ENCODE peak calls at places on chromosomes 6 and 20, in nine cellular contexts. One of them, this sample, is unnamed.

GRCh38 chr6:146887447-146888077 is 288.8 kb downstream of the ADGB start:
- ATAC-seq in body of pancreas: no peak
- ATAC-seq in A549: no peak
- ATAC-seq in stimulated activated naive CD8-positive, alpha-beta T cell treated with anti-CD3 and anti-CD28 coated beads, Interleukin-15, Interleukin-2, amounts not matched to agents 100 U/mL and 50 U/mL, for 24 hours: no peak
- ATAC-seq in foreskin keratinocyte: no peak
- ATAC-seq in psoas muscle: no peak
- ATAC-seq in HepG2: peak; percentile 34
- ATAC-seq in left colon: no peak
- ATAC-seq in heart left ventricle: no peak
- ATAC-seq in this sample: no peak

GRCh38 chr6:73943930-73944652 is 248.1 kb downstream of the CD109 start:
- ATAC-seq in heart left ventricle: peak; percentile 93
- ATAC-seq in foreskin keratinocyte: no peak
- ATAC-seq in A549: no peak
- ATAC-seq in psoas muscle: no peak
- ATAC-seq in left colon: no peak
- ATAC-seq in body of pancreas: no peak
- ATAC-seq in stimulated activated naive CD8-positive, alpha-beta T cell treated with anti-CD3 and anti-CD28 coated beads, Interleukin-15, Interleukin-2, amounts not matched to agents 100 U/mL and 50 U/mL, for 24 hours: no peak
- ATAC-seq in HepG2: no peak
- ATAC-seq in this sample: no peak

GRCh38 chr20:5996765-5997164 is 46.3 kb downstream of the MCM8 start:
- ATAC-seq in psoas muscle: no peak
- ATAC-seq in stimulated activated naive CD8-positive, alpha-beta T cell treated with anti-CD3 and anti-CD28 coated beads, Interleukin-15, Interleukin-2, amounts not matched to agents 100 U/mL and 50 U/mL, for 24 hours: peak; percentile 94
- ATAC-seq in A549: peak; percentile 76
- ATAC-seq in body of pancreas: no peak
- ATAC-seq in HepG2: peak; percentile 80
- ATAC-seq in left colon: peak; percentile 96
- ATAC-seq in heart left ventricle: no peak
- ATAC-seq in foreskin keratinocyte: no peak
- ATAC-seq in this sample: no peak

GRCh38 chr20:23754731-23755130 is 4.0 kb upstream of the CST1 start:
- ATAC-seq in psoas muscle: no peak
- ATAC-seq in A549: no peak
- ATAC-seq in HepG2: no peak
- ATAC-seq in left colon: no peak
- ATAC-seq in stimulated activated naive CD8-positive, alpha-beta T cell treated with anti-CD3 and anti-CD28 coated beads, Interleukin-15, Interleukin-2, amounts not matched to agents 100 U/mL and 50 U/mL, for 24 hours: no peak
- ATAC-seq in foreskin keratinocyte: no peak
- ATAC-seq in body of pancreas: no peak
- ATAC-seq in heart left ventricle: no peak
- ATAC-seq in this sample: no peak

GRCh38 chr6:124765314-124765713 is 196.9 kb upstream of the RNF217 start:
- ATAC-seq in foreskin keratinocyte: no peak
- ATAC-seq in body of pancreas: no peak
- ATAC-seq in heart left ventricle: peak; percentile 69
- ATAC-seq in psoas muscle: no peak
- ATAC-seq in HepG2: no peak
- ATAC-seq in A549: no peak
- ATAC-seq in stimulated activated naive CD8-positive, alpha-beta T cell treated with anti-CD3 and anti-CD28 coated beads, Interleukin-15, Interleukin-2, amounts not matched to agents 100 U/mL and 50 U/mL, for 24 hours: no peak
- ATAC-seq in left colon: no peak
- ATAC-seq in this sample: no peak

GRCh38 chr20:46186210-46186609 is 68.1 kb downstream of the CD40 start:
- ATAC-seq in heart left ventricle: no peak
- ATAC-seq in stimulated activated naive CD8-positive, alpha-beta T cell treated with anti-CD3 and anti-CD28 coated beads, Interleukin-15, Interleukin-2, amounts not matched to agents 100 U/mL and 50 U/mL, for 24 hours: no peak
- ATAC-seq in left colon: no peak
- ATAC-seq in psoas muscle: no peak
- ATAC-seq in body of pancreas: no peak
- ATAC-seq in HepG2: no peak
- ATAC-seq in foreskin keratinocyte: no peak
- ATAC-seq in A549: no peak
- ATAC-seq in this sample: no peak

GRCh38 chr20:5180933-5181332 is 54.1 kb downstream of the CDS2 start:
- ATAC-seq in body of pancreas: no peak
- ATAC-seq in HepG2: no peak
- ATAC-seq in left colon: no peak
- ATAC-seq in A549: no peak
- ATAC-seq in stimulated activated naive CD8-positive, alpha-beta T cell treated with anti-CD3 and anti-CD28 coated beads, Interleukin-15, Interleukin-2, amounts not matched to agents 100 U/mL and 50 U/mL, for 24 hours: no peak
- ATAC-seq in heart left ventricle: no peak
- ATAC-seq in psoas muscle: no peak
- ATAC-seq in foreskin keratinocyte: no peak
- ATAC-seq in this sample: no peak

GRCh38 chr20:37415118-37416085 is 69.5 kb downstream of the SRC start:
- ATAC-seq in A549: no peak
- ATAC-seq in stimulated activated naive CD8-positive, alpha-beta T cell treated with anti-CD3 and anti-CD28 coated beads, Interleukin-15, Interleukin-2, amounts not matched to agents 100 U/mL and 50 U/mL, for 24 hours: no peak
- ATAC-seq in heart left ventricle: no peak
- ATAC-seq in HepG2: peak; percentile 6
- ATAC-seq in foreskin keratinocyte: no peak
- ATAC-seq in left colon: no peak
- ATAC-seq in psoas muscle: no peak
- ATAC-seq in body of pancreas: no peak
- ATAC-seq in this sample: no peak

GRCh38 chr20:6095409-6095808 is 27.4 kb downstream of the FERMT1 start:
- ATAC-seq in HepG2: peak; percentile 86
- ATAC-seq in left colon: peak; percentile 66
- ATAC-seq in stimulated activated naive CD8-positive, alpha-beta T cell treated with anti-CD3 and anti-CD28 coated beads, Interleukin-15, Interleukin-2, amounts not matched to agents 100 U/mL and 50 U/mL, for 24 hours: no peak
- ATAC-seq in body of pancreas: no peak
- ATAC-seq in heart left ventricle: no peak
- ATAC-seq in A549: no peak
- ATAC-seq in foreskin keratinocyte: no peak
- ATAC-seq in psoas muscle: no peak
- ATAC-seq in this sample: no peak

GRCh38 chr20:34978092-34978744 is 22.6 kb downstream of the MYH7B start:
- ATAC-seq in foreskin keratinocyte: no peak
- ATAC-seq in heart left ventricle: peak; percentile 59
- ATAC-seq in HepG2: peak; percentile 16
- ATAC-seq in psoas muscle: peak; percentile 79
- ATAC-seq in left colon: no peak
- ATAC-seq in stimulated activated naive CD8-positive, alpha-beta T cell treated with anti-CD3 and anti-CD28 coated beads, Interleukin-15, Interleukin-2, amounts not matched to agents 100 U/mL and 50 U/mL, for 24 hours: no peak
- ATAC-seq in A549: no peak
- ATAC-seq in body of pancreas: no peak
- ATAC-seq in this sample: peak; percentile 8

GRCh38 chr6:21807299-21807698 is 213.7 kb downstream of the SOX4 start:
- ATAC-seq in body of pancreas: no peak
- ATAC-seq in HepG2: no peak
- ATAC-seq in stimulated activated naive CD8-positive, alpha-beta T cell treated with anti-CD3 and anti-CD28 coated beads, Interleukin-15, Interleukin-2, amounts not matched to agents 100 U/mL and 50 U/mL, for 24 hours: no peak
- ATAC-seq in foreskin keratinocyte: no peak
- ATAC-seq in psoas muscle: no peak
- ATAC-seq in A549: no peak
- ATAC-seq in left colon: no peak
- ATAC-seq in heart left ventricle: no peak
- ATAC-seq in this sample: no peak

GRCh38 chr6:111565316-111566221 is 40.1 kb downstream of the TRAF3IP2 start:
- ATAC-seq in body of pancreas: peak; percentile 55
- ATAC-seq in foreskin keratinocyte: peak; percentile 23
- ATAC-seq in HepG2: peak; percentile 84
- ATAC-seq in left colon: peak; percentile 87
- ATAC-seq in A549: peak; percentile 64
- ATAC-seq in stimulated activated naive CD8-positive, alpha-beta T cell treated with anti-CD3 and anti-CD28 coated beads, Interleukin-15, Interleukin-2, amounts not matched to agents 100 U/mL and 50 U/mL, for 24 hours: peak; percentile 50
- ATAC-seq in heart left ventricle: no peak
- ATAC-seq in psoas muscle: no peak
- ATAC-seq in this sample: no peak

GRCh38 chr6:119173249-119174084 is 95.0 kb upstream of the FAM184A start:
- ATAC-seq in left colon: no peak
- ATAC-seq in body of pancreas: no peak
- ATAC-seq in foreskin keratinocyte: peak; percentile 12
- ATAC-seq in A549: no peak
- ATAC-seq in psoas muscle: no peak
- ATAC-seq in HepG2: peak; percentile 47
- ATAC-seq in heart left ventricle: peak; percentile 36
- ATAC-seq in stimulated activated naive CD8-positive, alpha-beta T cell treated with anti-CD3 and anti-CD28 coated beads, Interleukin-15, Interleukin-2, amounts not matched to agents 100 U/mL and 50 U/mL, for 24 hours: no peak
- ATAC-seq in this sample: no peak

GRCh38 chr6:105135907-105136432 is 43.8 kb downstream of the POPDC3 start:
- ATAC-seq in stimulated activated naive CD8-positive, alpha-beta T cell treated with anti-CD3 and anti-CD28 coated beads, Interleukin-15, Interleukin-2, amounts not matched to agents 100 U/mL and 50 U/mL, for 24 hours: no peak
- ATAC-seq in left colon: peak; percentile 9
- ATAC-seq in heart left ventricle: no peak
- ATAC-seq in foreskin keratinocyte: no peak
- ATAC-seq in A549: no peak
- ATAC-seq in body of pancreas: no peak
- ATAC-seq in HepG2: no peak
- ATAC-seq in psoas muscle: peak; percentile 49
- ATAC-seq in this sample: peak; percentile 8

GRCh38 chr20:13364278-13365170 is 143.4 kb downstream of the ISM1 start:
- ATAC-seq in HepG2: no peak
- ATAC-seq in heart left ventricle: no peak
- ATAC-seq in psoas muscle: no peak
- ATAC-seq in body of pancreas: no peak
- ATAC-seq in stimulated activated naive CD8-positive, alpha-beta T cell treated with anti-CD3 and anti-CD28 coated beads, Interleukin-15, Interleukin-2, amounts not matched to agents 100 U/mL and 50 U/mL, for 24 hours: no peak
- ATAC-seq in A549: no peak
- ATAC-seq in left colon: no peak
- ATAC-seq in foreskin keratinocyte: no peak
- ATAC-seq in this sample: no peak

GRCh38 chr6:21188505-21189223 is 404.9 kb upstream of the SOX4 start:
- ATAC-seq in psoas muscle: no peak
- ATAC-seq in body of pancreas: no peak
- ATAC-seq in HepG2: peak; percentile 57
- ATAC-seq in foreskin keratinocyte: peak; percentile 95
- ATAC-seq in stimulated activated naive CD8-positive, alpha-beta T cell treated with anti-CD3 and anti-CD28 coated beads, Interleukin-15, Interleukin-2, amounts not matched to agents 100 U/mL and 50 U/mL, for 24 hours: no peak
- ATAC-seq in left colon: no peak
- ATAC-seq in heart left ventricle: no peak
- ATAC-seq in A549: no peak
- ATAC-seq in this sample: no peak

GRCh38 chr6:149482542-149483261 is 2.1 kb downstream of the ZC3H12D start:
- ATAC-seq in heart left ventricle: no peak
- ATAC-seq in foreskin keratinocyte: no peak
- ATAC-seq in stimulated activated naive CD8-positive, alpha-beta T cell treated with anti-CD3 and anti-CD28 coated beads, Interleukin-15, Interleukin-2, amounts not matched to agents 100 U/mL and 50 U/mL, for 24 hours: no peak
- ATAC-seq in A549: no peak
- ATAC-seq in left colon: no peak
- ATAC-seq in HepG2: no peak
- ATAC-seq in psoas muscle: peak; percentile 10
- ATAC-seq in body of pancreas: no peak
- ATAC-seq in this sample: peak; percentile 18

GRCh38 chr6:107763959-107764358 is 60.2 kb downstream of the SCML4 start:
- ATAC-seq in left colon: no peak
- ATAC-seq in foreskin keratinocyte: no peak
- ATAC-seq in A549: no peak
- ATAC-seq in body of pancreas: no peak
- ATAC-seq in stimulated activated naive CD8-positive, alpha-beta T cell treated with anti-CD3 and anti-CD28 coated beads, Interleukin-15, Interleukin-2, amounts not matched to agents 100 U/mL and 50 U/mL, for 24 hours: no peak
- ATAC-seq in HepG2: no peak
- ATAC-seq in heart left ventricle: no peak
- ATAC-seq in psoas muscle: no peak
- ATAC-seq in this sample: no peak

GRCh38 chr6:25035451-25036435 is 100.0 kb upstream of the RIPOR2 start:
- ATAC-seq in psoas muscle: no peak
- ATAC-seq in left colon: no peak
- ATAC-seq in stimulated activated naive CD8-positive, alpha-beta T cell treated with anti-CD3 and anti-CD28 coated beads, Interleukin-15, Interleukin-2, amounts not matched to agents 100 U/mL and 50 U/mL, for 24 hours: peak; percentile 35
- ATAC-seq in heart left ventricle: no peak
- ATAC-seq in HepG2: peak; percentile 68
- ATAC-seq in foreskin keratinocyte: no peak
- ATAC-seq in A549: no peak
- ATAC-seq in body of pancreas: no peak
- ATAC-seq in this sample: no peak

GRCh38 chr6:146915671-146916127 is 288.5 kb upstream of the STXBP5 start:
- ATAC-seq in foreskin keratinocyte: peak; percentile 55
- ATAC-seq in body of pancreas: no peak
- ATAC-seq in heart left ventricle: no peak
- ATAC-seq in A549: no peak
- ATAC-seq in HepG2: no peak
- ATAC-seq in psoas muscle: no peak
- ATAC-seq in left colon: peak; percentile 46
- ATAC-seq in stimulated activated naive CD8-positive, alpha-beta T cell treated with anti-CD3 and anti-CD28 coated beads, Interleukin-15, Interleukin-2, amounts not matched to agents 100 U/mL and 50 U/mL, for 24 hours: no peak
- ATAC-seq in this sample: no peak

GRCh38 chr20:45318386-45318939 is 10.4 kb upstream of the MATN4 start:
- ATAC-seq in psoas muscle: no peak
- ATAC-seq in body of pancreas: no peak
- ATAC-seq in left colon: no peak
- ATAC-seq in stimulated activated naive CD8-positive, alpha-beta T cell treated with anti-CD3 and anti-CD28 coated beads, Interleukin-15, Interleukin-2, amounts not matched to agents 100 U/mL and 50 U/mL, for 24 hours: peak; percentile 14
- ATAC-seq in foreskin keratinocyte: no peak
- ATAC-seq in A549: no peak
- ATAC-seq in heart left ventricle: no peak
- ATAC-seq in HepG2: no peak
- ATAC-seq in this sample: no peak

GRCh38 chr6:170266061-170266825 is 24.6 kb downstream of the DLL1 start:
- ATAC-seq in heart left ventricle: peak; percentile 73
- ATAC-seq in body of pancreas: peak; percentile 59
- ATAC-seq in stimulated activated naive CD8-positive, alpha-beta T cell treated with anti-CD3 and anti-CD28 coated beads, Interleukin-15, Interleukin-2, amounts not matched to agents 100 U/mL and 50 U/mL, for 24 hours: no peak
- ATAC-seq in A549: no peak
- ATAC-seq in left colon: peak; percentile 50
- ATAC-seq in psoas muscle: peak; percentile 36
- ATAC-seq in HepG2: no peak
- ATAC-seq in foreskin keratinocyte: no peak
- ATAC-seq in this sample: peak; percentile 38

GRCh38 chr6:160974304-160974771 is 17.2 kb upstream of the MAP3K4 start:
- ATAC-seq in left colon: no peak
- ATAC-seq in heart left ventricle: peak; percentile 84
- ATAC-seq in A549: no peak
- ATAC-seq in stimulated activated naive CD8-positive, alpha-beta T cell treated with anti-CD3 and anti-CD28 coated beads, Interleukin-15, Interleukin-2, amounts not matched to agents 100 U/mL and 50 U/mL, for 24 hours: no peak
- ATAC-seq in foreskin keratinocyte: peak; percentile 90
- ATAC-seq in psoas muscle: peak; percentile 45
- ATAC-seq in body of pancreas: peak; percentile 81
- ATAC-seq in HepG2: peak; percentile 60
- ATAC-seq in this sample: peak; percentile 68

GRCh38 chr6:35310265-35310831 is 12.7 kb downstream of the DEF6 start:
- ATAC-seq in body of pancreas: no peak
- ATAC-seq in A549: no peak
- ATAC-seq in heart left ventricle: no peak
- ATAC-seq in psoas muscle: no peak
- ATAC-seq in HepG2: no peak
- ATAC-seq in left colon: no peak
- ATAC-seq in foreskin keratinocyte: no peak
- ATAC-seq in stimulated activated naive CD8-positive, alpha-beta T cell treated with anti-CD3 and anti-CD28 coated beads, Interleukin-15, Interleukin-2, amounts not matched to agents 100 U/mL and 50 U/mL, for 24 hours: peak; percentile 71
- ATAC-seq in this sample: no peak

GRCh38 chr6:11042750-11043551 is 1.2 kb downstream of the ELOVL2 start:
- ATAC-seq in body of pancreas: peak; percentile 1
- ATAC-seq in left colon: no peak
- ATAC-seq in HepG2: peak; percentile 18
- ATAC-seq in psoas muscle: peak; percentile 19
- ATAC-seq in A549: peak; percentile 20
- ATAC-seq in heart left ventricle: peak; percentile 42
- ATAC-seq in stimulated activated naive CD8-positive, alpha-beta T cell treated with anti-CD3 and anti-CD28 coated beads, Interleukin-15, Interleukin-2, amounts not matched to agents 100 U/mL and 50 U/mL, for 24 hours: no peak
- ATAC-seq in foreskin keratinocyte: peak; percentile 6
- ATAC-seq in this sample: no peak

GRCh38 chr6:39296745-39297640 is 17.2 kb downstream of the KCNK17 start:
- ATAC-seq in heart left ventricle: peak; percentile 91
- ATAC-seq in body of pancreas: no peak
- ATAC-seq in A549: no peak
- ATAC-seq in left colon: no peak
- ATAC-seq in psoas muscle: peak; percentile 40
- ATAC-seq in stimulated activated naive CD8-positive, alpha-beta T cell treated with anti-CD3 and anti-CD28 coated beads, Interleukin-15, Interleukin-2, amounts not matched to agents 100 U/mL and 50 U/mL, for 24 hours: no peak
- ATAC-seq in HepG2: no peak
- ATAC-seq in foreskin keratinocyte: no peak
- ATAC-seq in this sample: peak; percentile 83

GRCh38 chr20:44357020-44357419 is 1.5 kb downstream of the HNF4A start:
- ATAC-seq in psoas muscle: no peak
- ATAC-seq in A549: no peak
- ATAC-seq in heart left ventricle: peak; percentile 52
- ATAC-seq in left colon: no peak
- ATAC-seq in stimulated activated naive CD8-positive, alpha-beta T cell treated with anti-CD3 and anti-CD28 coated beads, Interleukin-15, Interleukin-2, amounts not matched to agents 100 U/mL and 50 U/mL, for 24 hours: no peak
- ATAC-seq in body of pancreas: no peak
- ATAC-seq in HepG2: no peak
- ATAC-seq in foreskin keratinocyte: no peak
- ATAC-seq in this sample: no peak

GRCh38 chr6:100088009-100088408 is 94.0 kb upstream of the MCHR2 start:
- ATAC-seq in A549: no peak
- ATAC-seq in foreskin keratinocyte: peak; percentile 38
- ATAC-seq in body of pancreas: no peak
- ATAC-seq in HepG2: no peak
- ATAC-seq in stimulated activated naive CD8-positive, alpha-beta T cell treated with anti-CD3 and anti-CD28 coated beads, Interleukin-15, Interleukin-2, amounts not matched to agents 100 U/mL and 50 U/mL, for 24 hours: no peak
- ATAC-seq in psoas muscle: peak; percentile 89
- ATAC-seq in left colon: no peak
- ATAC-seq in heart left ventricle: no peak
- ATAC-seq in this sample: peak; percentile 81

GRCh38 chr6:136521430-136521829 is 28.8 kb downstream of the MAP7 start:
- ATAC-seq in stimulated activated naive CD8-positive, alpha-beta T cell treated with anti-CD3 and anti-CD28 coated beads, Interleukin-15, Interleukin-2, amounts not matched to agents 100 U/mL and 50 U/mL, for 24 hours: no peak
- ATAC-seq in left colon: peak; percentile 67
- ATAC-seq in HepG2: no peak
- ATAC-seq in A549: no peak
- ATAC-seq in heart left ventricle: no peak
- ATAC-seq in foreskin keratinocyte: no peak
- ATAC-seq in psoas muscle: no peak
- ATAC-seq in body of pancreas: no peak
- ATAC-seq in this sample: no peak

GRCh38 chr20:16609066-16609465 is 35.8 kb upstream of the KIF16B start:
- ATAC-seq in A549: no peak
- ATAC-seq in left colon: no peak
- ATAC-seq in HepG2: no peak
- ATAC-seq in heart left ventricle: no peak
- ATAC-seq in stimulated activated naive CD8-positive, alpha-beta T cell treated with anti-CD3 and anti-CD28 coated beads, Interleukin-15, Interleukin-2, amounts not matched to agents 100 U/mL and 50 U/mL, for 24 hours: no peak
- ATAC-seq in foreskin keratinocyte: no peak
- ATAC-seq in psoas muscle: no peak
- ATAC-seq in body of pancreas: no peak
- ATAC-seq in this sample: no peak

GRCh38 chr6:160347259-160348208 is 644 bp upstream of the SLC22A3 start:
- ATAC-seq in body of pancreas: peak; percentile 17
- ATAC-seq in stimulated activated naive CD8-positive, alpha-beta T cell treated with anti-CD3 and anti-CD28 coated beads, Interleukin-15, Interleukin-2, amounts not matched to agents 100 U/mL and 50 U/mL, for 24 hours: no peak
- ATAC-seq in left colon: peak; percentile 71
- ATAC-seq in A549: peak; percentile 86
- ATAC-seq in HepG2: peak; percentile 52
- ATAC-seq in heart left ventricle: peak; percentile 25
- ATAC-seq in foreskin keratinocyte: peak; percentile 11
- ATAC-seq in psoas muscle: peak; percentile 69
- ATAC-seq in this sample: peak; percentile 6

This sample was measured in gastroesophageal sphincter.